ENCODE peak calls at places on chromosomes 12 and 14, in nine cellular contexts. J, Q, I, B, C, W, X, U and K are unnamed samples.

GRCh38 chr12:42893802-42894201 is 304.3 kb upstream of the PRICKLE1 start:
- DNase-seq in B (no peak), C (no peak), J (no peak), W (no peak), X (no peak), Q (no peak), I (no peak), U (no peak), K (no peak)

GRCh38 chr12:47377414-47378221 is 297.9 kb upstream of the AMIGO2 start:
- DNase-seq in B (peak; percentile 100), X (peak; percentile 75), J (no peak), U (peak; percentile 4), I (no peak), C (no peak), Q (peak; percentile 99), W (peak; percentile 78), K (no peak)

GRCh38 chr14:26966942-26967341 is 369.1 kb upstream of the NOVA1 start:
- DNase-seq in Q (no peak), I (no peak), B (peak; percentile 25), U (no peak), J (no peak), W (peak; percentile 4), X (no peak), C (no peak), K (no peak)

GRCh38 chr12:88416786-88417185 is 163.5 kb downstream of the KITLG start:
- DNase-seq in U (no peak), Q (no peak), I (no peak), W (no peak), X (no peak), J (no peak), C (no peak), B (no peak), K (no peak)

GRCh38 chr14:80465541-80466220 is 254.4 kb upstream of the DIO2 start:
- DNase-seq in X (no peak), J (no peak), B (peak; percentile 12), Q (no peak), U (no peak), C (no peak), I (no peak), W (no peak), K (no peak)

GRCh38 chr12:51863363-51863920 is 14.9 kb upstream of the FIGNL2 start:
- DNase-seq in B (no peak), W (no peak), J (no peak), C (no peak), X (no peak), Q (no peak), U (no peak), I (no peak), K (no peak)

GRCh38 chr14:24332094-24332983 is 2.5 kb downstream of the ADCY4 start:
- DNase-seq in I (no peak), B (peak; percentile 64), Q (peak; percentile 62), X (peak; percentile 87), C (peak; percentile 68), W (peak; percentile 85), U (peak; percentile 77), J (peak; percentile 59), K (peak; percentile 73)

GRCh38 chr12:79415754-79416435 is 274.9 kb downstream of the PAWR start:
- DNase-seq in C (no peak), W (peak; percentile 69), I (no peak), X (peak; percentile 78), U (no peak), Q (no peak), J (no peak), B (peak; percentile 51), K (no peak)

GRCh38 chr12:25249951-25250738 is 584 bp downstream of the KRAS start:
- DNase-seq in U (peak; percentile 55), B (peak; percentile 23), C (no peak), W (peak; percentile 68), J (peak; percentile 27), Q (peak; percentile 69), I (no peak), X (peak; percentile 70), K (peak; percentile 59)

GRCh38 chr14:48937796-48938195 is 648.4 kb downstream of the RPS29 start:
- DNase-seq in U (peak; percentile 67), X (no peak), C (no peak), I (no peak), Q (peak; percentile 21), B (peak; percentile 25), J (no peak), W (peak; percentile 19), K (peak; percentile 24)

GRCh38 chr12:32918890-32919791 is 22.6 kb upstream of the PKP2 start:
- DNase-seq in W (peak; percentile 70), Q (peak; percentile 23), B (peak; percentile 71), I (no peak), J (no peak), U (peak; percentile 50), C (no peak), X (no peak), K (no peak)

GRCh38 chr12:87150969-87151662 is 878.1 kb downstream of the C12orf50 start:
- DNase-seq in Q (no peak), J (no peak), I (no peak), B (no peak), C (no peak), W (peak; percentile 45), X (no peak), U (no peak), K (no peak)

GRCh38 chr12:74599932-74600331 is 62.3 kb downstream of the ATXN7L3B start:
- DNase-seq in B (no peak), U (no peak), Q (no peak), X (no peak), I (no peak), W (no peak), J (no peak), C (no peak), K (no peak)

GRCh38 chr12:58727526-58727925 is 192.8 kb downstream of the LRIG3 start:
- DNase-seq in B (peak; percentile 32), U (no peak), I (no peak), X (no peak), C (no peak), W (no peak), Q (no peak), J (no peak), K (no peak)

GRCh38 chr12:114420553-114420952 is 14.6 kb upstream of the TBX5 start:
- DNase-seq in Q (no peak), B (no peak), J (no peak), C (no peak), I (no peak), W (no peak), U (no peak), X (no peak), K (no peak)

GRCh38 chr12:32836710-32837109 is 59.9 kb downstream of the PKP2 start:
- DNase-seq in I (no peak), W (no peak), Q (no peak), J (no peak), C (no peak), X (no peak), B (no peak), U (no peak), K (no peak)

GRCh38 chr14:96261053-96261452 is 5.0 kb downstream of the BDKRB1 start:
- DNase-seq in B (no peak), X (no peak), U (no peak), J (no peak), W (no peak), Q (no peak), C (no peak), I (no peak), K (no peak)

GRCh38 chr12:49287876-49288275 is 7.1 kb upstream of the PRPH start:
- DNase-seq in I (no peak), Q (no peak), U (no peak), W (no peak), J (no peak), X (no peak), C (no peak), B (no peak), K (no peak)

GRCh38 chr12:49282302-49282701 is 12.6 kb upstream of the PRPH start:
- DNase-seq in X (no peak), J (no peak), U (no peak), W (no peak), B (no peak), Q (no peak), I (no peak), C (no peak), K (no peak)

GRCh38 chr12:49284672-49285071 is 10.3 kb upstream of the PRPH start:
- DNase-seq in U (no peak), B (no peak), Q (no peak), C (no peak), X (no peak), W (no peak), J (no peak), I (no peak), K (no peak)

GRCh38 chr12:49279706-49280159 is 14.9 kb downstream of the TUBA1C start:
- DNase-seq in B (no peak), C (no peak), X (peak; percentile 29), W (peak; percentile 32), J (no peak), U (no peak), Q (no peak), I (no peak), K (peak; percentile 40)

GRCh38 chr12:49283541-49284429 is 11.2 kb upstream of the PRPH start:
- DNase-seq in B (no peak), C (no peak), X (no peak), W (no peak), U (no peak), I (no peak), J (no peak), Q (no peak), K (peak; percentile 33)
- TF ChIP-seq CTCF in B (no peak), C (no peak), X (no peak), W (no peak), U (no peak), I (peak; percentile 4), J (no peak), Q (no peak), K (peak; percentile 29)

DNA sequence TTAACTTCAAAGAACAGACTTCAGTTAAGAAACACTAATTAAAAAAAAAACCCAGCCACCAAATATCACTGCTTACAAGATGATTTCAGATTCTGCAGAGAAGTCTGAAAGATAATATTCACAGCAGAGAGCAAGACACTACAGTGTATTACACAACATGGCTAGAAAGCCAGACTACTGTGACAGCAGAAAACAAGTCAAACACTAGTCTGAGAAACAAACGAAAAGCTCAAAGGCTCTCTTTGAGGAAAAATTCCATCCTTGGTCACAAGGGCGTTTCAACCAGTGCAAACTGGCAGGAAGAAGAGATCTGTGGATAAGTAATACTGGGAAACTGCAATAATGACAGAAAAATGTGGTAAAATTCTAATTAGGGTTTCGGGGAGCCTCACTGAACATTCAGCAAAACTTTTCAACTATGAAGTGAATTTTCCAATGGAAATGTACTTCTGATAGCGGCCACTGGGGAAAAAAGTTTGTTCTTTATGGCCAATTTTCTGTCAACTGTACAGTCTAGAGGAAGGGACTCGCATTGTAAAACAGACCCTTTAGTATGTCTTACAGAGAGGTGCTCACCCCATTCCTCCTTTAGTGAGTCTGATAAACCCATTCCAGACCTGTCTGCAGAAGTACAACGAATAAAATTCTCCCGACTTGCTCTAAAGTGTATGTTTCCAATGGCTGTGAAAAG is 50.4 kb downstream of the ACADS start:
- DNase-seq in I (no peak), Q (no peak), J (no peak), U (no peak), C (no peak), W (no peak), X (no peak), B (peak; percentile 48), K (no peak)
- TF ChIP-seq CTCF in I (no peak), Q (no peak), J (peak; percentile 54), U (peak; percentile 17), C (no peak), W (peak; percentile 3), X (no peak), B (no peak), K (peak; percentile 56)

GRCh38 chr12:63276537-63277365 is 125.8 kb upstream of the AVPR1A start:
- DNase-seq in X (peak; percentile 38), U (peak; percentile 59), B (peak; percentile 12), J (peak; percentile 39), I (peak; percentile 61), Q (no peak), C (no peak), W (peak; percentile 74), K (peak; percentile 68)
- TF ChIP-seq CTCF in X (peak; percentile 23), U (peak; percentile 58), B (peak; percentile 84), J (peak; percentile 81), I (peak; percentile 60), Q (no peak), C (peak; percentile 53), W (peak; percentile 74), K (peak; percentile 74)

GRCh38 chr12:16844875-16845274 is 238.9 kb upstream of the LMO3 start:
- DNase-seq in Q (no peak), J (no peak), B (no peak), X (no peak), W (no peak), I (no peak), U (no peak), C (no peak), K (no peak)
- TF ChIP-seq CTCF in Q (no peak), J (peak; percentile 22), B (peak; percentile 16), X (no peak), W (no peak), I (no peak), U (no peak), C (no peak), K (no peak)